ENCODE peak calls at places on chromosome 2, in four cellular contexts. One of them, this sample, is unnamed.

GRCh38 chr2:119011162-119011909 is 69.3 kb downstream of the MARCO start:
- DNase-seq in A549: peak; percentile 51
- DNase-seq in MM.1S: peak; percentile 57
- DNase-seq in right lobe of liver: peak; percentile 62
- DNase-seq in this sample: peak; percentile 66

GRCh38 chr2:94947097-94948016 is 76.1 kb downstream of the TEKT4 start:
- DNase-seq in A549: no peak
- DNase-seq in MM.1S: no peak
- DNase-seq in right lobe of liver: no peak
- DNase-seq in this sample: no peak

GRCh38 chr2:160010361-160011145 is 51.9 kb downstream of the PLA2R1 start:
- DNase-seq in A549: no peak
- DNase-seq in MM.1S: no peak
- DNase-seq in right lobe of liver: no peak
- DNase-seq in this sample: no peak

GRCh38 chr2:196959750-196960392 is 33.4 kb upstream of the PGAP1 start:
- DNase-seq in A549: no peak
- DNase-seq in MM.1S: no peak
- DNase-seq in right lobe of liver: no peak
- DNase-seq in this sample: no peak

GRCh38 chr2:124678043-124678442 is 653.0 kb downstream of the CNTNAP5 start:
- DNase-seq in A549: no peak
- DNase-seq in MM.1S: no peak
- DNase-seq in right lobe of liver: no peak
- DNase-seq in this sample: no peak

GRCh38 chr2:182605166-182605565 is 110.9 kb upstream of the DNAJC10 start:
- DNase-seq in A549: no peak
- DNase-seq in MM.1S: no peak
- DNase-seq in right lobe of liver: no peak
- DNase-seq in this sample: no peak

GRCh38 chr2:70767699-70768584 is at the start of gene ADD2:
- DNase-seq in A549: peak; percentile 76
- DNase-seq in MM.1S: peak; percentile 66
- DNase-seq in right lobe of liver: no peak
- DNase-seq in this sample: peak; percentile 43

GRCh38 chr2:128298846-128299507 is 19.7 kb downstream of the HS6ST1 start:
- DNase-seq in A549: no peak
- DNase-seq in MM.1S: no peak
- DNase-seq in right lobe of liver: no peak
- DNase-seq in this sample: no peak

GRCh38 chr2:48548871-48549270 is 18.9 kb downstream of the STON1 start:
- DNase-seq in A549: no peak
- DNase-seq in MM.1S: no peak
- DNase-seq in right lobe of liver: no peak
- DNase-seq in this sample: no peak

GRCh38 chr2:20940481-20940795 is 103.4 kb downstream of the APOB start:
- DNase-seq in A549: no peak
- DNase-seq in MM.1S: no peak
- DNase-seq in right lobe of liver: no peak
- DNase-seq in this sample: no peak

GRCh38 chr2:6931753-6932152 is 14.5 kb downstream of the RNF144A start:
- DNase-seq in A549: no peak
- DNase-seq in MM.1S: no peak
- DNase-seq in right lobe of liver: no peak
- DNase-seq in this sample: no peak

GRCh38 chr2:117942551-117942950 is 71.3 kb downstream of the CCDC93 start:
- DNase-seq in A549: no peak
- DNase-seq in MM.1S: no peak
- DNase-seq in right lobe of liver: no peak
- DNase-seq in this sample: no peak

GRCh38 chr2:69754633-69755032 is 12.7 kb downstream of the ANXA4 start:
- DNase-seq in A549: no peak
- DNase-seq in MM.1S: no peak
- DNase-seq in right lobe of liver: no peak
- DNase-seq in this sample: no peak

GRCh38 chr2:103959174-103960125 is 894.5 kb upstream of the POU3F3 start:
- DNase-seq in A549: peak; percentile 18
- DNase-seq in MM.1S: no peak
- DNase-seq in right lobe of liver: peak; percentile 53
- DNase-seq in this sample: no peak

GRCh38 chr2:133063792-133064191 is 393.8 kb upstream of the LYPD1 start:
- DNase-seq in A549: no peak
- DNase-seq in MM.1S: peak; percentile 34
- DNase-seq in right lobe of liver: no peak
- DNase-seq in this sample: no peak

GRCh38 chr2:138501427-138502252 is at the start of gene SPOPL:
- DNase-seq in A549: peak; percentile 82
- DNase-seq in MM.1S: peak; percentile 89
- DNase-seq in right lobe of liver: peak; percentile 95
- DNase-seq in this sample: peak; percentile 94

GRCh38 chr2:31865215-31865614 is 145.6 kb downstream of the MEMO1 start:
- DNase-seq in A549: no peak
- DNase-seq in MM.1S: no peak
- DNase-seq in right lobe of liver: no peak
- DNase-seq in this sample: no peak

GRCh38 chr2:109560265-109560664 is 53.5 kb downstream of the SEPTIN10 start:
- DNase-seq in A549: peak; percentile 25
- DNase-seq in MM.1S: no peak
- DNase-seq in right lobe of liver: no peak
- DNase-seq in this sample: no peak

GRCh38 chr2:117952237-117952636 is 61.6 kb downstream of the CCDC93 start:
- DNase-seq in A549: no peak
- DNase-seq in MM.1S: no peak
- DNase-seq in right lobe of liver: no peak
- DNase-seq in this sample: no peak

GRCh38 chr2:53252115-53252514 is 515.5 kb upstream of the CHAC2 start:
- DNase-seq in A549: no peak
- DNase-seq in MM.1S: peak; percentile 30
- DNase-seq in right lobe of liver: no peak
- DNase-seq in this sample: no peak

GRCh38 chr2:240225116-240225515 is 84.7 kb upstream of the OTOS start:
- DNase-seq in A549: no peak
- DNase-seq in MM.1S: no peak
- DNase-seq in right lobe of liver: peak; percentile 29
- DNase-seq in this sample: no peak

GRCh38 chr2:117948585-117948984 is 65.3 kb downstream of the CCDC93 start:
- DNase-seq in A549: no peak
- DNase-seq in MM.1S: no peak
- DNase-seq in right lobe of liver: no peak
- DNase-seq in this sample: no peak

GRCh38 chr2:64606495-64607363 is 47.0 kb downstream of the SERTAD2 start:
- DNase-seq in A549: no peak
- DNase-seq in MM.1S: no peak
- DNase-seq in right lobe of liver: peak; percentile 86
- DNase-seq in this sample: peak; percentile 91

DNA sequence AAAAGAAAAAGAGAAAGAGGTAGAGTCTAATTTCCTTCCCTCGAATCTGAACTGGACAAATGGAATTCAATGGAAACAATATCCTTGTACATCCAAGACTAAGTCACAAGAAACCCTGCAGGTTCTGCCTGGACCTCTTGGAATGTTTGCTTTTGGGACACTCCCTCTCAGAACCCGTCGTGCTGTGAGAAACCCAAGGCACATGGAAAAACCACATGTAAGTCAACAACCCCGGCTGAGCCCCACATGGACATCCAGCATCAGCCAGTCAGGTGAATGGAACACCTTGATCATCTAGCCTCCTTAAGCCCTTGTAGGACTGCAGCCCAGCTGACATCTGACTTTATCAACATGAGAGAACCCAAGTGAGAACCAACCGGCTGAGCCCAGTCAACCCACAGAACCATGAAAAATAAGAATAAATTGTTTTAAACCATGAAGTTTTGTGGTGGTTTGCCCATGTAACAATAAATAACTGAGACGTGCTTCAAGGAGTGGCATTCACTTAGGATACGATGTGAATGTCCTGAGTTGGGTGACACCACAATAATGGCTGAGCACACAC is 28.6 kb downstream of the PKDCC start:
- DNase-seq in A549: no peak
- DNase-seq in MM.1S: no peak
- DNase-seq in right lobe of liver: no peak
- DNase-seq in this sample: no peak
- H3K4me1 ChIP-seq in A549: peaks cover 12% of the 10 kb centered on the region
- H3K4me1 ChIP-seq in MM.1S: no peaks in the 10 kb centered on the region
- H3K4me1 ChIP-seq in right lobe of liver: no peaks in the 10 kb centered on the region
- H3K4me1 ChIP-seq in this sample: peaks cover 32% of the 10 kb centered on the region

DNA sequence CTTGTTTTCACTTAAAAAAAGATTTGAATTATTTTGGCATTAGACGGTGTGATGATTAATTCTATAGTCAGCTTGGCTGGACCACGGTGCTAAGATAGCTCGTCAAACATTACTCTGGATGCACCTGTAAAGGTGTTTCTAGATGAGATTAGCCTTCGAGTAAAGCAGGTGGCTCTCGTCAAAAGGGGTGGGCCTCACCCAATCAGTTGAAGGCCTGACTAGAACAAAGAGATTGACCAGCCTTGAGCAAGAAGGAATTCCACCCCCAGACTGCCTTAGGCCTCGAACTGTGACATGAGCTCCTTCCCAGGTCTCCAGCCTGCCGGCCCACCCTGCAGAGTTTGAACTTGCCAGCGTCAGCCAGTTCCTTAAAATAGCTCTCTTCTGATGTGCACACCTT is 73.4 kb downstream of the TWIST2 start:
- DNase-seq in A549: no peak
- DNase-seq in MM.1S: no peak
- DNase-seq in right lobe of liver: no peak
- DNase-seq in this sample: no peak
- TF ChIP-seq CTCF in A549: no peak
- TF ChIP-seq CTCF in MM.1S: no peak
- TF ChIP-seq CTCF in right lobe of liver: no peak
- TF ChIP-seq CTCF in this sample: no peak

DNA sequence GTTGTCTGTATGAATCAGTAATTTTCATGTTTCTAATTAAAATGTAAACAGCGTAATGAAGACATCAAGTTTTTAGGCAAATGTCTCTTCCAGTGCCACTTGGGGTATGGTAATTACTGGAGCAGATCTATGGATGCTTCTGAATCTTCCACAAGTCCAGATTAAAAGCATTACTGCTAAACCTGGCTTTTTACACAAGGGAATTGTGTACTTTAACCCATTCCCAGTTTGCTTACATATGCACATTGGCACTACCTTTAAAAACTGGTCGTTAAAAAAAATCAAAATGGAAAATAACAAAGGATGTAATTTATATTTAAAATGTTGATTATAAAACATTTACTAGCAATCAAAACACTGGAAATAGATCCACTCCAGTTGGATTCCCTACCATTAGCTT is 19.7 kb downstream of the FIGN start:
- DNase-seq in A549: no peak
- DNase-seq in MM.1S: no peak
- DNase-seq in right lobe of liver: no peak
- DNase-seq in this sample: no peak
- H3K4me1 ChIP-seq in A549: peaks cover 15% of the 10 kb centered on the region
- H3K4me1 ChIP-seq in MM.1S: no peaks in the 10 kb centered on the region
- H3K4me1 ChIP-seq in right lobe of liver: no peaks in the 10 kb centered on the region
- H3K4me1 ChIP-seq in this sample: no peaks in the 10 kb centered on the region

GRCh38 chr2:236176951-236177350 is 8.8 kb upstream of the GBX2 start:
- DNase-seq in A549: no peak
- DNase-seq in MM.1S: no peak
- DNase-seq in right lobe of liver: no peak
- DNase-seq in this sample: no peak

GRCh38 chr2:236174608-236175001 is 6.4 kb upstream of the GBX2 start:
- DNase-seq in A549: no peak
- DNase-seq in MM.1S: no peak
- DNase-seq in right lobe of liver: no peak
- DNase-seq in this sample: no peak

GRCh38 chr2:236177604-236177966 is 9.4 kb upstream of the GBX2 start:
- DNase-seq in A549: peak; percentile 89
- DNase-seq in MM.1S: no peak
- DNase-seq in right lobe of liver: no peak
- DNase-seq in this sample: no peak

GRCh38 chr2:236177967-236178909 is 10.1 kb upstream of the GBX2 start:
- DNase-seq in A549: peak; percentile 85
- DNase-seq in MM.1S: peak; percentile 8
- DNase-seq in right lobe of liver: no peak
- DNase-seq in this sample: no peak

GRCh38 chr2:236176417-236176816 is 8.2 kb upstream of the GBX2 start:
- DNase-seq in A549: peak; percentile 80
- DNase-seq in MM.1S: no peak
- DNase-seq in right lobe of liver: no peak
- DNase-seq in this sample: no peak
- TF ChIP-seq CTCF in A549: peak; percentile 74
- TF ChIP-seq CTCF in MM.1S: peak; percentile 31
- TF ChIP-seq CTCF in right lobe of liver: peak; percentile 54
- TF ChIP-seq CTCF in this sample: peak; percentile 45

GRCh38 chr2:74307720-74308119 is 35.5 kb downstream of the SLC4A5 start:
- DNase-seq in A549: no peak
- DNase-seq in MM.1S: no peak
- DNase-seq in right lobe of liver: no peak
- DNase-seq in this sample: no peak
- H3K4me1 ChIP-seq in A549: no peaks in the 10 kb centered on the region
- H3K4me1 ChIP-seq in MM.1S: no peaks in the 10 kb centered on the region
- H3K4me1 ChIP-seq in right lobe of liver: no peaks in the 10 kb centered on the region
- H3K4me1 ChIP-seq in this sample: no peaks in the 10 kb centered on the region

DNA sequence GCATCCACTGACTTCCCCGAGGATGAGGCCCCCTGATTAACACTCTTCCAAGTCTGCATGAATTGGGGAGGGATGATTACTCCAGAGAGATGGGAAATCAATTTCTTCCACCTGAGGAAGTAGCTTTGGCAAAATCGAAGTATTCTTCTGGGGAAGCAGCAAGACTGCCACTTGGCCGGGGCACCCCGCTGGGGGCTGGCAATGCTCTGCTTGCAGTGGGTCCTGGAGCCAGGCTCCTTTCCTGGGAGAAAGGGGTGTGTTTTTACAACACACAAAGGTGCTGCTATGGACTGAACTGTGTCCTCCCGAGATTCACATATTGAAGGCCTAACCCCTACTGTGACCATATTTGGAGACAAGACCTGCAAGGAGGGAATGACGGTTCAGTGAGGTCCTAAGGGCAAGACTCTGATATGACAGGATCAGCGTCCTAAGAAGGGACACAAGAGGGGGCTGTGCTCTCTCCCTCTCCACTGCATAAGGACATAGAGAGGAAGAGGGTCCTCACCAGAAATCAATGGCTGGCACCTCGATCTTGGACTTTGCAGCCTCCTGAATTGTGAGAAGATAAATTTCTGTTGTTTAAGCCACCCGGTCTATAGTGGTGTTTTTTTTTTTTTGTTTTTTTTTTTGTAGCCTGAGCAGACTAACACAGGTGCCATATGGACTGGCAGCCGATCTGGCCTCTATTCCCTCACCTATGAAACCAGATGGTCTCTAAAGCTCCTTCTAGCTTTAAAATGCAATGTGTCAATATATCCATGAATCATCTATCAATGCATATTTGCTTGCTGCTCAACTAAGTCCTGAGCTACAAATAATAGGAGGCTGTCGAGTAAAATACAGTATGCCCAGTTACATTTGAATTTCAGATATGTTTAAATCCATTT is 3.6 kb upstream of the SMARCAL1 start:
- DNase-seq in A549: no peak
- DNase-seq in MM.1S: no peak
- DNase-seq in right lobe of liver: no peak
- DNase-seq in this sample: no peak
- TF ChIP-seq CTCF in A549: no peak
- TF ChIP-seq CTCF in MM.1S: no peak
- TF ChIP-seq CTCF in right lobe of liver: no peak
- TF ChIP-seq CTCF in this sample: no peak

GRCh38 chr2:207156451-207157161 is 9.1 kb downstream of the KLF7 start:
- DNase-seq in A549: no peak
- DNase-seq in MM.1S: no peak
- DNase-seq in right lobe of liver: no peak
- DNase-seq in this sample: no peak
- H3K4me1 ChIP-seq in A549: peaks cover 99% of the 10 kb centered on the region
- H3K4me1 ChIP-seq in MM.1S: no peaks in the 10 kb centered on the region
- H3K4me1 ChIP-seq in right lobe of liver: no peaks in the 10 kb centered on the region
- H3K4me1 ChIP-seq in this sample: peaks cover 95% of the 10 kb centered on the region

This sample was measured in lower lobe of right lung.